ENCODE peak calls at places on chromosomes 7 and 10, in ten cellular contexts. R is GM18507; K is activated CD4-positive, alpha-beta T cell treated with anti-CD3 and anti-CD28 coated beads, Interleukin-2, amount 50 U/mL, for 24 hours; D is A549; U is LHCN-M2; A is stimulated activated naive CD4-positive, alpha-beta T cell; O is HL-60; N is GF-D8; Y is CD8-positive, alpha-beta memory T cell; I is stimulated activated CD4-positive, alpha-beta T cell treated with anti-CD3 and anti-CD28 coated beads, Interleukin-2, amount 100 ng/mL, for 4 hours. Z is an unnamed sample.
A peak's percentile ranks its signal among the peaks of the same experiment; 100 is the strongest.

GRCh38 chr10:112811741-112812551 is 138.1 kb upstream of the TCF7L2 start:
- DNase-seq in R (no peak), K (no peak), D (peak; percentile 96), U (peak; percentile 87), A (no peak), O (no peak), N (no peak), Y (no peak), I (no peak), Z (peak; percentile 58)

GRCh38 chr10:3895045-3895609 is 110.1 kb upstream of the KLF6 start:
- DNase-seq in R (no peak), K (no peak), D (peak; percentile 74), U (peak; percentile 25), A (no peak), O (no peak), N (no peak), Y (no peak), I (no peak), Z (no peak)

GRCh38 chr10:109358325-109358724 is 565.0 kb downstream of the XPNPEP1 start:
- DNase-seq in R (no peak), K (no peak), D (no peak), U (no peak), A (no peak), O (no peak), N (no peak), Y (no peak), I (no peak), Z (no peak)

GRCh38 chr10:6803429-6803783 is 223.3 kb upstream of the PRKCQ start:
- DNase-seq in R (no peak), K (no peak), D (no peak), U (no peak), A (no peak), O (no peak), N (no peak), Y (no peak), I (no peak), Z (no peak)

GRCh38 chr7:90952649-90952991 is 311.6 kb upstream of the FZD1 start:
- DNase-seq in R (no peak), K (no peak), D (no peak), U (peak; percentile 22), A (no peak), O (no peak), N (no peak), Y (no peak), I (no peak), Z (no peak)

GRCh38 chr7:28410628-28411578 is 1.4 kb upstream of the CREB5 start:
- DNase-seq in R (no peak), K (no peak), D (peak; percentile 7), U (peak; percentile 24), A (no peak), O (peak; percentile 25), N (peak; percentile 23), Y (no peak), I (no peak), Z (no peak)

GRCh38 chr7:85972504-85973141 is 671.1 kb upstream of the GRM3 start:
- DNase-seq in R (no peak), K (no peak), D (no peak), U (no peak), A (no peak), O (no peak), N (no peak), Y (no peak), I (no peak), Z (no peak)

GRCh38 chr7:112419543-112420130 is 30.6 kb upstream of the IFRD1 start:
- DNase-seq in R (no peak), K (no peak), D (no peak), U (no peak), A (no peak), O (no peak), N (no peak), Y (no peak), I (no peak), Z (no peak)

GRCh38 chr7:76051840-76052239 is 3.9 kb downstream of the MDH2 start:
- DNase-seq in R (no peak), K (no peak), D (no peak), U (no peak), A (no peak), O (no peak), N (no peak), Y (no peak), I (no peak), Z (no peak)

GRCh38 chr7:70380315-70381027 is 751.5 kb upstream of the GALNT17 start:
- DNase-seq in R (no peak), K (no peak), D (no peak), U (no peak), A (no peak), O (no peak), N (no peak), Y (no peak), I (no peak), Z (no peak)

GRCh38 chr7:155850730-155851678 is 38.7 kb upstream of the SHH start:
- DNase-seq in R (no peak), K (no peak), D (no peak), U (no peak), A (no peak), O (no peak), N (no peak), Y (no peak), I (no peak), Z (no peak)

GRCh38 chr7:155299539-155300202 is 2.0 kb downstream of the INSIG1 start:
- DNase-seq in R (no peak), K (no peak), D (no peak), U (peak; percentile 39), A (peak; percentile 55), O (no peak), N (no peak), Y (peak; percentile 16), I (peak; percentile 16), Z (no peak)

GRCh38 chr7:156147104-156147503 is 334.8 kb upstream of the SHH start:
- DNase-seq in R (no peak), K (no peak), D (no peak), U (no peak), A (no peak), O (no peak), N (no peak), Y (no peak), I (no peak), Z (no peak)

GRCh38 chr7:2760098-2760889 is 72.3 kb downstream of the AMZ1 start:
- DNase-seq in R (no peak), K (no peak), D (peak; percentile 87), U (peak; percentile 87), A (no peak), O (no peak), N (no peak), Y (no peak), I (no peak), Z (no peak)

GRCh38 chr7:4789194-4790077 is 14.0 kb downstream of the AP5Z1 start:
- DNase-seq in R (no peak), K (no peak), D (no peak), U (no peak), A (no peak), O (no peak), N (no peak), Y (no peak), I (no peak), Z (no peak)

GRCh38 chr10:11673346-11674330 is 62.2 kb upstream of the USP6NL start:
- DNase-seq in R (no peak), K (no peak), D (no peak), U (no peak), A (no peak), O (no peak), N (peak; percentile 52), Y (no peak), I (no peak), Z (no peak)

GRCh38 chr10:124232686-124233545 is 139.5 kb upstream of the CHST15 start:
- DNase-seq in R (no peak), K (no peak), D (no peak), U (no peak), A (no peak), O (no peak), N (no peak), Y (no peak), I (no peak), Z (no peak)

GRCh38 chr10:68560201-68560915 is at the start of gene TET1:
- DNase-seq in R (peak; percentile 25), K (no peak), D (peak; percentile 61), U (peak; percentile 63), A (no peak), O (peak; percentile 28), N (no peak), Y (no peak), I (no peak), Z (no peak)

GRCh38 chr10:88851706-88852105 is at the start of gene ANKRD22:
- DNase-seq in R (no peak), K (no peak), D (peak; percentile 38), U (peak; percentile 84), A (no peak), O (peak; percentile 96), N (peak; percentile 73), Y (no peak), I (no peak), Z (no peak)

GRCh38 chr10:67110286-67110685 is 184.4 kb downstream of the LRRTM3 start:
- DNase-seq in R (no peak), K (no peak), D (no peak), U (no peak), A (no peak), O (no peak), N (no peak), Y (no peak), I (no peak), Z (no peak)

GRCh38 chr10:103691723-103692380 is 163.5 kb downstream of the SH3PXD2A start:
- DNase-seq in R (no peak), K (no peak), D (no peak), U (no peak), A (no peak), O (no peak), N (no peak), Y (no peak), I (no peak), Z (no peak)

GRCh38 chr10:113648478-113648877 is 15.4 kb downstream of the NRAP start:
- DNase-seq in R (no peak), K (no peak), D (no peak), U (peak; percentile 72), A (no peak), O (no peak), N (no peak), Y (no peak), I (no peak), Z (no peak)

GRCh38 chr10:14554091-14554842 is 220.4 kb downstream of the FAM107B start:
- DNase-seq in R (no peak), K (no peak), D (no peak), U (no peak), A (no peak), O (peak; percentile 35), N (peak; percentile 85), Y (no peak), I (no peak), Z (no peak)

GRCh38 chr10:90968448-90969086 is 47.7 kb upstream of the ANKRD1 start:
- DNase-seq in R (no peak), K (no peak), D (peak; percentile 31), U (peak; percentile 89), A (no peak), O (no peak), N (no peak), Y (no peak), I (no peak), Z (no peak)

GRCh38 chr10:4443419-4443818 is 382.6 kb upstream of the AKR1E2 start:
- DNase-seq in R (no peak), K (no peak), D (no peak), U (no peak), A (no peak), O (no peak), N (no peak), Y (no peak), I (no peak), Z (no peak)

GRCh38 chr10:89393898-89394297 is 1.5 kb downstream of the IFIT1 start:
- DNase-seq in R (no peak), K (no peak), D (no peak), U (no peak), A (no peak), O (no peak), N (no peak), Y (no peak), I (no peak), Z (no peak)

GRCh38 chr10:11581213-11581612 is 30.2 kb downstream of the USP6NL start:
- DNase-seq in R (no peak), K (no peak), D (no peak), U (no peak), A (peak; percentile 9), O (no peak), N (no peak), Y (no peak), I (no peak), Z (no peak)

GRCh38 chr10:94546058-94546595 is 539 bp downstream of the HELLS start:
- DNase-seq in R (no peak), K (no peak), D (peak; percentile 20), U (peak; percentile 28), A (no peak), O (peak; percentile 17), N (no peak), Y (no peak), I (no peak), Z (no peak)